ENCODE peak calls at places on chromosomes 11 and 22, in six cellular contexts. One of them, this sample, is unnamed. For H3K4me1, the result is how much of the 10 kb centered on the place peaks cover.

GRCh38 chr11:16001899-16002426 is 354.4 kb downstream of the SOX6 start:
- DNase-seq in GM12878: no peak
- DNase-seq in body of pancreas: peak
- DNase-seq in heart left ventricle: no peak
- DNase-seq in IMR-90: peak
- DNase-seq in breast epithelium: no peak
- DNase-seq in this sample: peak

GRCh38 chr22:38327805-38328204 is 10.6 kb upstream of the CSNK1E start:
- DNase-seq in GM12878: no peak
- DNase-seq in breast epithelium: no peak
- DNase-seq in body of pancreas: no peak
- DNase-seq in IMR-90: peak
- DNase-seq in heart left ventricle: no peak
- DNase-seq in this sample: no peak

GRCh38 chr11:62880231-62880802 is 379 bp upstream of the SLC3A2 start:
- DNase-seq in heart left ventricle: peak
- DNase-seq in breast epithelium: peak
- DNase-seq in IMR-90: peak
- DNase-seq in body of pancreas: peak
- DNase-seq in GM12878: no peak
- DNase-seq in this sample: no peak

GRCh38 chr22:30843245-30843644 is 125.3 kb downstream of the MORC2 start:
- DNase-seq in GM12878: no peak
- DNase-seq in IMR-90: no peak
- DNase-seq in body of pancreas: no peak
- DNase-seq in breast epithelium: no peak
- DNase-seq in heart left ventricle: no peak
- DNase-seq in this sample: peak

GRCh38 chr11:68282141-68282860 is 10.5 kb upstream of the C11orf24 start:
- DNase-seq in body of pancreas: no peak
- DNase-seq in breast epithelium: no peak
- DNase-seq in heart left ventricle: no peak
- DNase-seq in IMR-90: no peak
- DNase-seq in GM12878: peak
- DNase-seq in this sample: no peak

GRCh38 chr22:17637490-17638181 is 921 bp upstream of the BCL2L13 start:
- DNase-seq in body of pancreas: no peak
- DNase-seq in heart left ventricle: no peak
- DNase-seq in breast epithelium: no peak
- DNase-seq in GM12878: no peak
- DNase-seq in IMR-90: no peak
- DNase-seq in this sample: no peak

GRCh38 chr11:126350811-126351210 is 4.7 kb upstream of the ST3GAL4 start:
- DNase-seq in breast epithelium: no peak
- DNase-seq in body of pancreas: no peak
- DNase-seq in IMR-90: no peak
- DNase-seq in GM12878: no peak
- DNase-seq in heart left ventricle: peak
- DNase-seq in this sample: no peak

GRCh38 chr11:289706-290620 is 1.0 kb downstream of the PGGHG start:
- DNase-seq in heart left ventricle: peak
- DNase-seq in body of pancreas: peak
- DNase-seq in IMR-90: no peak
- DNase-seq in GM12878: no peak
- DNase-seq in breast epithelium: peak
- DNase-seq in this sample: no peak

GRCh38 chr22:48503035-48503625 is 1324.5 kb downstream of the BRD1 start:
- DNase-seq in GM12878: no peak
- DNase-seq in breast epithelium: no peak
- DNase-seq in IMR-90: no peak
- DNase-seq in body of pancreas: no peak
- DNase-seq in heart left ventricle: no peak
- DNase-seq in this sample: no peak

GRCh38 chr22:49971232-49972162 is 10.9 kb downstream of the PIM3 start:
- DNase-seq in body of pancreas: peak
- DNase-seq in breast epithelium: peak
- DNase-seq in GM12878: no peak
- DNase-seq in IMR-90: no peak
- DNase-seq in heart left ventricle: peak
- DNase-seq in this sample: peak

GRCh38 chr11:117096140-117096972 is 1.9 kb downstream of the SIK3 start:
- DNase-seq in breast epithelium: no peak
- DNase-seq in body of pancreas: no peak
- DNase-seq in GM12878: peak
- DNase-seq in heart left ventricle: no peak
- DNase-seq in IMR-90: no peak
- DNase-seq in this sample: no peak

GRCh38 chr11:12182650-12183511 is 72.5 kb downstream of the MICAL2 start:
- DNase-seq in body of pancreas: peak
- DNase-seq in breast epithelium: no peak
- DNase-seq in GM12878: no peak
- DNase-seq in IMR-90: peak
- DNase-seq in heart left ventricle: peak
- DNase-seq in this sample: no peak

GRCh38 chr11:336666-337002 is 16.0 kb upstream of the IFITM3 start:
- DNase-seq in body of pancreas: no peak
- DNase-seq in IMR-90: no peak
- DNase-seq in heart left ventricle: no peak
- DNase-seq in GM12878: no peak
- DNase-seq in breast epithelium: peak
- DNase-seq in this sample: no peak

GRCh38 chr11:27820249-27820648 is 120.0 kb upstream of the BDNF start:
- DNase-seq in body of pancreas: no peak
- DNase-seq in heart left ventricle: no peak
- DNase-seq in GM12878: no peak
- DNase-seq in IMR-90: peak
- DNase-seq in breast epithelium: no peak
- DNase-seq in this sample: no peak

GRCh38 chr11:62402226-62402625 is 16.6 kb upstream of the SCGB1A1 start:
- DNase-seq in breast epithelium: peak
- DNase-seq in GM12878: no peak
- DNase-seq in body of pancreas: no peak
- DNase-seq in IMR-90: no peak
- DNase-seq in heart left ventricle: peak
- DNase-seq in this sample: peak

GRCh38 chr11:1523779-1524178 is 37.2 kb upstream of the MOB2 start:
- DNase-seq in GM12878: no peak
- DNase-seq in heart left ventricle: no peak
- DNase-seq in breast epithelium: no peak
- DNase-seq in body of pancreas: no peak
- DNase-seq in IMR-90: no peak
- DNase-seq in this sample: no peak

GRCh38 chr11:72940417-72940816 is 126.2 kb downstream of the ATG16L2 start:
- DNase-seq in IMR-90: no peak
- DNase-seq in GM12878: no peak
- DNase-seq in breast epithelium: no peak
- DNase-seq in heart left ventricle: no peak
- DNase-seq in body of pancreas: no peak
- DNase-seq in this sample: peak

GRCh38 chr22:44583076-44583760 is 85.2 kb upstream of the RTL6 start:
- DNase-seq in body of pancreas: peak
- DNase-seq in GM12878: no peak
- DNase-seq in heart left ventricle: peak
- DNase-seq in breast epithelium: peak
- DNase-seq in IMR-90: peak
- DNase-seq in this sample: no peak

GRCh38 chr22:42547562-42547961 is 6.2 kb upstream of the SERHL2 start:
- DNase-seq in body of pancreas: no peak
- DNase-seq in IMR-90: no peak
- DNase-seq in GM12878: no peak
- DNase-seq in breast epithelium: no peak
- DNase-seq in heart left ventricle: no peak
- DNase-seq in this sample: no peak

GRCh38 chr11:130122141-130122575 is 37.4 kb upstream of the ST14 start:
- DNase-seq in IMR-90: no peak
- DNase-seq in heart left ventricle: no peak
- DNase-seq in breast epithelium: no peak
- DNase-seq in body of pancreas: no peak
- DNase-seq in GM12878: no peak
- DNase-seq in this sample: no peak

GRCh38 chr11:117328414-117329010 is 858 bp downstream of the CEP164 start:
- DNase-seq in IMR-90: peak
- DNase-seq in body of pancreas: peak
- DNase-seq in GM12878: no peak
- DNase-seq in breast epithelium: no peak
- DNase-seq in heart left ventricle: peak
- DNase-seq in this sample: peak

GRCh38 chr11:43842021-43842420 is 38.6 kb upstream of the ALKBH3 start:
- DNase-seq in GM12878: no peak
- DNase-seq in body of pancreas: no peak
- DNase-seq in breast epithelium: no peak
- DNase-seq in heart left ventricle: no peak
- DNase-seq in IMR-90: no peak
- DNase-seq in this sample: no peak

GRCh38 chr11:133230446-133230845 is 301.9 kb downstream of the OPCML start:
- DNase-seq in body of pancreas: no peak
- DNase-seq in GM12878: no peak
- DNase-seq in breast epithelium: no peak
- DNase-seq in IMR-90: no peak
- DNase-seq in heart left ventricle: no peak
- DNase-seq in this sample: no peak

GRCh38 chr22:27116295-27116694 is 458.9 kb downstream of the MIAT start:
- DNase-seq in breast epithelium: no peak
- DNase-seq in IMR-90: no peak
- DNase-seq in heart left ventricle: no peak
- DNase-seq in body of pancreas: no peak
- DNase-seq in GM12878: no peak
- DNase-seq in this sample: no peak

GRCh38 chr22:45083659-45084305 is 74.0 kb upstream of the PHF21B start:
- DNase-seq in GM12878: no peak
- DNase-seq in IMR-90: peak
- DNase-seq in breast epithelium: no peak
- DNase-seq in body of pancreas: no peak
- DNase-seq in heart left ventricle: no peak
- DNase-seq in this sample: no peak

GRCh38 chr11:73198677-73199076 is 19.4 kb upstream of the P2RY2 start:
- DNase-seq in body of pancreas: no peak
- DNase-seq in GM12878: no peak
- DNase-seq in IMR-90: no peak
- DNase-seq in breast epithelium: no peak
- DNase-seq in heart left ventricle: no peak
- DNase-seq in this sample: no peak

DNA sequence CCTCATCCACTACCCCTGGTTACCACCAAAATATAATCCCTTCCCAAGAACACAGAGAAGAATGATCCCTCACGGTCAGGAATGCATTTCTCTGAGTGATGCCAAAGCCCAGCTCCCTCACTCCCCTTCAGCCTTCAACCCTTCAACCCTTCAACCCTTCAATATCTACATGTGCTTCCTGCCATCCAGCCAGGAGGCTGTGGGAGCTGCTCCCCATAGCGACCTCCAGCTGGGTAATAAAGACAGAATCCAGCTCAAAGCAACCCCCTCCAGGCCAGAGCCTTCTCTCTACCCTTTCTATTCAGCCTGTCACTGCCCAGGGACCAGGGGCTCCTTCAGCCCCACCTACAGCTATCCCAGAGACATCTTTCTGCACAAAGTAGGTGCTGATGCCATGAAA is 2.7 kb downstream of the ARHGAP1 start:
- DNase-seq in IMR-90: no peak
- DNase-seq in GM12878: no peak
- DNase-seq in body of pancreas: no peak
- DNase-seq in heart left ventricle: no peak
- DNase-seq in breast epithelium: no peak
- DNase-seq in this sample: no peak
- H3K4me1 ChIP-seq in IMR-90: under half
- H3K4me1 ChIP-seq in GM12878: under half
- H3K4me1 ChIP-seq in body of pancreas: under half
- H3K4me1 ChIP-seq in heart left ventricle: half or more
- H3K4me1 ChIP-seq in breast epithelium: under half
- H3K4me1 ChIP-seq in this sample: half or more

DNA sequence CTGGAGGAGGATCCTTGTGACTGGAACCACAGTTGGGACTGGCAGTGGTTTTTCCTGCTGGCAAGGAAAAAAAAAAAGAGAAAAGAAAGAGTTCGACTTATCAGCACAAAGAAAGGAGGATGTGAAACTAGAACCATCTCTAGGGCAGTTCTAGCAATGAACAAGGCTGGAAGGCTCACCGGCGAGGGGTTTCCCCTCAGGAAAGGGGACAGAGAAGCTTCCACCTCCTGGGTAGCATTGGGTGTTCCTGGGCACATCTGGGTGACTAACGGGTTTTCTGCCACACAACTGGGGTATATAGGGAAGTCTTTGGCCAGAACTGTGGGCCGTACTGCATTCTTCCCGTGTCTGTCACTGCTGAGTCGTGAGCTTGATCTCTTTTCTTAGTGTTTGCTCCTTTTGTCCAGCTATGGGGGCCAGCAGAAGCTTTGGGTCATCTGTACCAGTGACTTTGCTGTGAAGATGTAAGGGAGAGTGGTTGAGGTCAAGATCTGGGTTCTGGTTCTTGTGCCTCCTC is 109.4 kb upstream of the OR4B1 start:
- DNase-seq in GM12878: peak
- DNase-seq in breast epithelium: no peak
- DNase-seq in body of pancreas: no peak
- DNase-seq in heart left ventricle: no peak
- DNase-seq in IMR-90: peak
- DNase-seq in this sample: no peak
- H3K27ac ChIP-seq in GM12878: peak
- H3K27ac ChIP-seq in breast epithelium: no peak
- H3K27ac ChIP-seq in body of pancreas: no peak
- H3K27ac ChIP-seq in heart left ventricle: no peak
- H3K27ac ChIP-seq in IMR-90: no peak
- H3K27ac ChIP-seq in this sample: peak

GRCh38 chr11:33258631-33259184 is 1.5 kb downstream of the HIPK3 start:
- DNase-seq in heart left ventricle: no peak
- DNase-seq in GM12878: no peak
- DNase-seq in IMR-90: peak
- DNase-seq in body of pancreas: no peak
- DNase-seq in breast epithelium: no peak
- DNase-seq in this sample: no peak

GRCh38 chr11:33256031-33256807 is 962 bp upstream of the HIPK3 start:
- DNase-seq in heart left ventricle: no peak
- DNase-seq in body of pancreas: no peak
- DNase-seq in IMR-90: no peak
- DNase-seq in breast epithelium: no peak
- DNase-seq in GM12878: no peak
- DNase-seq in this sample: no peak

GRCh38 chr11:33257897-33258630 is 883 bp downstream of the HIPK3 start:
- DNase-seq in heart left ventricle: peak
- DNase-seq in GM12878: no peak
- DNase-seq in breast epithelium: peak
- DNase-seq in body of pancreas: peak
- DNase-seq in IMR-90: peak
- DNase-seq in this sample: peak

GRCh38 chr11:33256808-33257159 is 397 bp upstream of the HIPK3 start:
- DNase-seq in breast epithelium: no peak
- DNase-seq in body of pancreas: no peak
- DNase-seq in heart left ventricle: no peak
- DNase-seq in GM12878: no peak
- DNase-seq in IMR-90: no peak
- DNase-seq in this sample: no peak

GRCh38 chr11:33257160-33257896 is at the start of gene HIPK3:
- DNase-seq in breast epithelium: peak
- DNase-seq in IMR-90: peak
- DNase-seq in body of pancreas: peak
- DNase-seq in heart left ventricle: peak
- DNase-seq in GM12878: no peak
- DNase-seq in this sample: peak
- TF ChIP-seq POLR2A in breast epithelium: peak
- TF ChIP-seq POLR2A in IMR-90: peak
- TF ChIP-seq POLR2A in body of pancreas: peak
- TF ChIP-seq POLR2A in heart left ventricle: peak
- TF ChIP-seq POLR2A in GM12878: peak
- TF ChIP-seq POLR2A in this sample: no peak

GRCh38 chr22:46803031-46803880 is 40.8 kb downstream of the TBC1D22A start:
- DNase-seq in IMR-90: no peak
- DNase-seq in GM12878: no peak
- DNase-seq in breast epithelium: peak
- DNase-seq in heart left ventricle: no peak
- DNase-seq in body of pancreas: peak
- DNase-seq in this sample: peak
- H3K4me1 ChIP-seq in IMR-90: under half
- H3K4me1 ChIP-seq in GM12878: under half
- H3K4me1 ChIP-seq in breast epithelium: under half
- H3K4me1 ChIP-seq in heart left ventricle: under half
- H3K4me1 ChIP-seq in body of pancreas: under half
- H3K4me1 ChIP-seq in this sample: under half

This sample was measured in stomach.